ENCODE peak calls at places on chromosomes 3 and 15, in six cellular contexts. A, D, K, V, G and L are unnamed samples.

GRCh38 chr3:58429657-58430056 is 4.0 kb downstream of the PDHB start:
- DNase-seq in A (peak), D (no peak), K (no peak), V (no peak), G (no peak), L (peak)

GRCh38 chr3:85862893-85863455 is 904.2 kb downstream of the CADM2 start:
- DNase-seq in A (no peak), D (no peak), K (no peak), V (no peak), G (no peak), L (no peak)

GRCh38 chr3:39361252-39361927 is 21.8 kb upstream of the SLC25A38 start:
- DNase-seq in A (no peak), D (peak), K (peak), V (no peak), G (no peak), L (no peak)

GRCh38 chr3:125160911-125161371 is 51.6 kb downstream of the SLC12A8 start:
- DNase-seq in A (peak), D (no peak), K (no peak), V (no peak), G (no peak), L (peak)

GRCh38 chr3:7800006-7800780 is 701.4 kb upstream of the LMCD1 start:
- DNase-seq in A (no peak), D (peak), K (no peak), V (no peak), G (no peak), L (no peak)

GRCh38 chr3:13579089-13579488 is 30.2 kb downstream of the FBLN2 start:
- DNase-seq in A (peak), D (no peak), K (no peak), V (no peak), G (no peak), L (peak)

GRCh38 chr15:39179980-39180379 is 400.9 kb upstream of the THBS1 start:
- DNase-seq in A (no peak), D (no peak), K (no peak), V (no peak), G (no peak), L (peak)

GRCh38 chr3:195208183-195208582 is 62.8 kb downstream of the XXYLT1 start:
- DNase-seq in A (no peak), D (no peak), K (no peak), V (no peak), G (no peak), L (no peak)

GRCh38 chr3:29758108-29759020 is 477.5 kb downstream of the RBMS3 start:
- DNase-seq in A (peak), D (no peak), K (no peak), V (no peak), G (no peak), L (peak)

GRCh38 chr15:65300924-65301441 is 3.5 kb upstream of the RNU5B-1 start:
- DNase-seq in A (no peak), D (no peak), K (no peak), V (no peak), G (no peak), L (no peak)

GRCh38 chr15:78051622-78052405 is 25.7 kb downstream of the TBC1D2B start:
- DNase-seq in A (no peak), D (no peak), K (no peak), V (no peak), G (no peak), L (no peak)

GRCh38 chr3:127424766-127425504 is 137.1 kb upstream of the PRR20G start:
- DNase-seq in A (no peak), D (no peak), K (no peak), V (no peak), G (no peak), L (no peak)

GRCh38 chr3:117165611-117166051 is 456.1 kb downstream of the TUSC7 start:
- DNase-seq in A (no peak), D (no peak), K (no peak), V (no peak), G (no peak), L (peak)

GRCh38 chr3:133211449-133211848 is 173.3 kb downstream of the TMEM108 start:
- DNase-seq in A (no peak), D (no peak), K (no peak), V (no peak), G (peak), L (no peak)

GRCh38 chr3:190941694-190942280 is 79.3 kb upstream of the GMNC start:
- DNase-seq in A (no peak), D (no peak), K (no peak), V (no peak), G (no peak), L (no peak)

GRCh38 chr15:70016511-70016994 is 81.2 kb downstream of the TLE3 start:
- DNase-seq in A (no peak), D (no peak), K (no peak), V (no peak), G (peak), L (no peak)

GRCh38 chr3:150180349-150180748 is 209.7 kb upstream of the PFN2 start:
- DNase-seq in A (peak), D (no peak), K (no peak), V (no peak), G (no peak), L (peak)

GRCh38 chr3:190288836-190289235 is 33.4 kb downstream of the CLDN1 start:
- DNase-seq in A (no peak), D (no peak), K (no peak), V (no peak), G (no peak), L (no peak)

GRCh38 chr3:149339931-149340309 is 6.5 kb upstream of the TM4SF18 start:
- DNase-seq in A (peak), D (no peak), K (no peak), V (peak), G (no peak), L (peak)

GRCh38 chr3:17965331-17965730 is 222.9 kb upstream of the TBC1D5 start:
- DNase-seq in A (no peak), D (no peak), K (no peak), V (no peak), G (no peak), L (no peak)

GRCh38 chr3:114323546-114324254 is 29.9 kb downstream of the TIGIT start:
- DNase-seq in A (no peak), D (no peak), K (no peak), V (no peak), G (no peak), L (no peak)

GRCh38 chr15:91100561-91101355 is 701 bp downstream of the SV2B start:
- DNase-seq in A (peak), D (no peak), K (no peak), V (no peak), G (peak), L (peak)

GRCh38 chr3:188133646-188134045 is 20.3 kb upstream of the LPP start:
- DNase-seq in A (peak), D (no peak), K (no peak), V (no peak), G (no peak), L (peak)

GRCh38 chr3:134253475-134254231 is 3.0 kb upstream of the RYK start:
- DNase-seq in A (no peak), D (no peak), K (peak), V (no peak), G (no peak), L (no peak)